ENCODE peak calls at places on chromosomes 4 and X, in six cellular contexts. U is fibroblast of lung; W is stimulated activated CD4-positive, alpha-beta T cell treated with anti-CD3 and anti-CD28 coated beads, Interleukin-12 subunit alpha, Interleukin-12 subunit beta, amount 100 ng/mL, for 24 hours; P is RWPE1; H is D341Med; Q is NCI-H1930. E is an unnamed sample.

GRCh38 chrX:44874481-44875184 is 1.6 kb downstream of the KDM6A start:
- DNase-seq in U (peak; percentile 57), W (no peak), P (peak; percentile 46), H (peak; percentile 33), Q (peak; percentile 1), E (peak; percentile 2)

GRCh38 chr4:1048781-1049590 is 37.6 kb downstream of the FGFRL1 start:
- DNase-seq in U (no peak), W (no peak), P (no peak), H (peak; percentile 22), Q (no peak), E (no peak)

GRCh38 chr4:21554036-21554435 is 394.5 kb downstream of the KCNIP4 start:
- DNase-seq in U (no peak), W (no peak), P (no peak), H (no peak), Q (no peak), E (no peak)

GRCh38 chrX:153582896-153583295 is 16.0 kb downstream of the CCNQ start:
- DNase-seq in U (peak; percentile 17), W (peak; percentile 22), P (no peak), H (peak; percentile 51), Q (no peak), E (no peak)

GRCh38 chr4:78722320-78722719 is 53.8 kb upstream of the BMP2K start:
- DNase-seq in U (no peak), W (no peak), P (no peak), H (no peak), Q (no peak), E (peak; percentile 4)

GRCh38 chrX:47958943-47959342 is 44.8 kb downstream of the ZNF182 start:
- DNase-seq in U (no peak), W (no peak), P (no peak), H (no peak), Q (no peak), E (no peak)

GRCh38 chr4:128159967-128160366 is 98.9 kb downstream of the LARP1B start:
- DNase-seq in U (peak; percentile 63), W (no peak), P (no peak), H (no peak), Q (no peak), E (no peak)

GRCh38 chrX:16828126-16828908 is 41.8 kb downstream of the RBBP7 start:
- DNase-seq in U (peak; percentile 93), W (no peak), P (no peak), H (no peak), Q (no peak), E (no peak)

GRCh38 chrX:136353519-136354095 is 52.8 kb downstream of the ADGRG4 start:
- DNase-seq in U (no peak), W (no peak), P (peak; percentile 67), H (no peak), Q (no peak), E (no peak)

E was measured in substantia nigra.